ENCODE peak calls at places on chromosomes 1 and 21, in six cellular contexts. A is CD8-positive, alpha-beta memory T cell; W is aorta; X is dorsolateral prefrontal cortex; B is heart right ventricle; J is lower leg skin. L is an unnamed sample.

GRCh38 chr1:24673336-24673735 is 30.2 kb downstream of the SRRM1 start:
- DNase-seq in X (no peak), W (no peak), J (no peak), A (no peak), B (no peak), L (no peak)

GRCh38 chr1:64309468-64309867 is 106.0 kb downstream of the UBE2U start:
- DNase-seq in J (no peak), A (no peak), X (peak; percentile 54), W (no peak), B (no peak), L (no peak)

GRCh38 chr1:45304311-45305081 is 22.2 kb upstream of the HPDL start:
- DNase-seq in W (peak; percentile 47), X (no peak), A (no peak), J (peak; percentile 28), B (peak; percentile 30), L (no peak)

GRCh38 chr1:98398649-98399048 is 262.9 kb upstream of the SNX7 start:
- DNase-seq in W (no peak), J (no peak), X (no peak), B (no peak), A (no peak), L (no peak)

GRCh38 chr1:57325117-57325516 is 98.7 kb downstream of the DAB1 start:
- DNase-seq in W (no peak), X (no peak), A (no peak), B (no peak), J (no peak), L (no peak)

GRCh38 chr1:28887835-28888682 is 26.3 kb upstream of the EPB41 start:
- DNase-seq in X (no peak), W (peak; percentile 49), J (no peak), A (no peak), B (peak; percentile 50), L (no peak)

GRCh38 chr1:184558691-184559090 is 171.9 kb downstream of the C1orf21 start:
- DNase-seq in X (no peak), A (no peak), J (no peak), B (no peak), W (no peak), L (no peak)

GRCh38 chr1:96880626-96881025 is 159.0 kb downstream of the PTBP2 start:
- DNase-seq in J (no peak), B (no peak), A (no peak), W (no peak), X (no peak), L (no peak)

GRCh38 chr1:18155881-18156385 is 48.3 kb downstream of the IGSF21 start:
- DNase-seq in J (no peak), W (peak; percentile 26), B (no peak), A (no peak), X (no peak), L (no peak)

GRCh38 chr1:65297686-65298085 is 11.7 kb upstream of the DNAJC6 start:
- DNase-seq in X (no peak), A (no peak), B (no peak), J (no peak), W (no peak), L (no peak)

GRCh38 chr1:10691740-10692125 is 104.7 kb downstream of the CASZ1 start:
- DNase-seq in B (no peak), W (no peak), A (no peak), J (no peak), X (no peak), L (no peak)

GRCh38 chr21:39911286-39911685 is 44.0 kb downstream of the PCP4 start:
- DNase-seq in J (no peak), B (no peak), W (no peak), A (no peak), X (no peak), L (no peak)

GRCh38 chr1:91501527-91501859 is 842 bp downstream of the CDC7 start:
- DNase-seq in W (no peak), A (no peak), X (no peak), J (no peak), B (no peak), L (no peak)

GRCh38 chr1:221840511-221841243 is 98.8 kb upstream of the DUSP10 start:
- DNase-seq in X (no peak), W (no peak), J (peak; percentile 68), B (no peak), A (no peak), L (peak; percentile 22)

GRCh38 chr1:46280092-46280491 is 23.3 kb downstream of the LRRC41 start:
- DNase-seq in X (no peak), J (no peak), A (no peak), W (no peak), B (no peak), L (no peak)

GRCh38 chr1:92563457-92564216 is 76.9 kb upstream of the GFI1 start:
- DNase-seq in X (no peak), A (no peak), B (no peak), W (no peak), J (no peak), L (no peak)

GRCh38 chr1:36531833-36532232 is 49.1 kb upstream of the CSF3R start:
- DNase-seq in J (no peak), X (no peak), W (no peak), A (no peak), B (no peak), L (no peak)

GRCh38 chr1:221697924-221698425 is 43.9 kb downstream of the DUSP10 start:
- DNase-seq in X (no peak), W (no peak), J (no peak), B (no peak), A (no peak), L (no peak)

GRCh38 chr1:203290261-203291089 is 14.8 kb upstream of the BTG2 start:
- DNase-seq in X (peak; percentile 96), B (peak; percentile 96), J (peak; percentile 91), A (peak; percentile 97), W (peak; percentile 98), L (peak; percentile 93)

GRCh38 chr1:10179751-10180150 is 30.6 kb upstream of the KIF1B start:
- DNase-seq in X (peak; percentile 41), A (no peak), W (no peak), B (no peak), J (no peak), L (no peak)

GRCh38 chr1:235199441-235199840 is 38.4 kb upstream of the RBM34 start:
- DNase-seq in X (no peak), W (no peak), B (no peak), J (no peak), A (no peak), L (no peak)

GRCh38 chr1:201565771-201566528 is 27.0 kb downstream of the NAV1 start:
- DNase-seq in W (no peak), J (no peak), X (no peak), A (no peak), B (no peak), L (no peak)

GRCh38 chr1:33050221-33051076 is 13.8 kb upstream of the AK2 start:
- DNase-seq in B (no peak), J (no peak), W (no peak), X (no peak), A (no peak), L (no peak)

GRCh38 chr1:112396668-112397025 is 633 bp downstream of the CTTNBP2NL start:
- DNase-seq in W (no peak), A (peak; percentile 3), B (no peak), X (no peak), J (no peak), L (no peak)

GRCh38 chr1:228732426-228732825 is 2.9 kb upstream of the RHOU start:
- DNase-seq in J (no peak), W (no peak), B (no peak), A (no peak), X (no peak), L (no peak)

GRCh38 chr1:116167625-116168276 is 56.6 kb downstream of the MAB21L3 start:
- DNase-seq in B (no peak), J (no peak), A (no peak), X (no peak), W (peak; percentile 50), L (no peak)

GRCh38 chr1:53286950-53287349 is 40.9 kb downstream of the LRP8 start:
- DNase-seq in W (no peak), J (no peak), X (no peak), B (no peak), A (no peak), L (no peak)

GRCh38 chr1:103025858-103026409 is 82.4 kb downstream of the COL11A1 start:
- DNase-seq in X (no peak), A (no peak), B (no peak), W (no peak), J (no peak), L (no peak)

GRCh38 chr1:47918257-47918867 is 78.8 kb downstream of the TRABD2B start:
- DNase-seq in B (peak; percentile 16), X (no peak), A (no peak), J (no peak), W (no peak), L (no peak)

GRCh38 chr1:53288247-53289049 is 39.4 kb downstream of the LRP8 start:
- DNase-seq in B (no peak), A (no peak), W (no peak), X (no peak), J (no peak), L (no peak)

GRCh38 chr21:38488640-38489282 is 9.5 kb downstream of the ERG start:
- DNase-seq in A (no peak), J (no peak), W (no peak), X (no peak), B (no peak), L (no peak)

GRCh38 chr1:53477626-53478025 is 18.4 kb downstream of the DMRTB1 start:
- DNase-seq in W (no peak), X (no peak), B (no peak), J (no peak), A (no peak), L (no peak)

GRCh38 chr1:21882721-21883415 is 54.2 kb downstream of the HSPG2 start:
- DNase-seq in B (no peak), J (no peak), W (peak; percentile 32), A (no peak), X (no peak), L (no peak)
- H3K4me3 ChIP-seq in B (no peak overlapping the region), J (no peak overlapping the region), W (no peak overlapping the region), A (no peak overlapping the region), X (no peak overlapping the region), L (no peak overlapping the region)

GRCh38 chr21:31733521-31734149 is 1.7 kb upstream of the SCAF4 start:
- DNase-seq in A (no peak), X (no peak), J (no peak), W (no peak), B (no peak), L (no peak)
- H3K4me3 ChIP-seq in A (no peak overlapping the region), X (no peak overlapping the region), J (no peak overlapping the region), W (no peak overlapping the region), B (no peak overlapping the region), L (no peak overlapping the region)

GRCh38 chr1:150282558-150282958 is 204 bp downstream of the CIART start:
- DNase-seq in B (no peak), J (no peak), W (no peak), A (no peak), X (no peak), L (peak; percentile 46)
- H3K4me3 ChIP-seq in B (peak overlapping the region; percentile 58), J (peak overlapping the region; percentile 10), W (peak overlapping the region; percentile 24), A (peak overlapping the region; percentile 67), X (peak overlapping the region; percentile 84), L (peak overlapping the region; percentile 68)

GRCh38 chr1:158932171-158932570 is 819 bp downstream of the PYHIN1 start:
- DNase-seq in J (no peak), W (no peak), A (no peak), X (no peak), B (no peak), L (no peak)

GRCh38 chr1:158930504-158930903 is 848 bp upstream of the PYHIN1 start:
- DNase-seq in A (no peak), J (no peak), B (no peak), X (no peak), W (no peak), L (no peak)

GRCh38 chr1:158933621-158934020 is 2.3 kb downstream of the PYHIN1 start:
- DNase-seq in A (no peak), W (no peak), X (no peak), J (no peak), B (no peak), L (no peak)

GRCh38 chr1:158931055-158931737 is at the start of gene PYHIN1:
- DNase-seq in W (no peak), A (no peak), X (no peak), B (no peak), J (no peak), L (no peak)
- H3K4me3 ChIP-seq in W (no peak within 1 kb of the TSS), A (peak within 1 kb of the TSS; percentile 72), X (no peak within 1 kb of the TSS), B (no peak within 1 kb of the TSS), J (no peak within 1 kb of the TSS), L (no peak within 1 kb of the TSS)

L was measured in tibial nerve.